ENCODE peak calls at places on chromosomes 7 and 10, in four cellular contexts. G, Y, J and C are unnamed samples.

GRCh38 chr7:107610353-107610752 is 30.3 kb downstream of the BCAP29 start:
- DNase-seq in Y (no peak), J (no peak), G (no peak), C (no peak)

GRCh38 chr10:34343764-34344163 is 471.3 kb downstream of the PARD3 start:
- DNase-seq in G (no peak), J (no peak), Y (no peak), C (no peak)

GRCh38 chr10:78520737-78521430 is 487.2 kb downstream of the RPS24 start:
- DNase-seq in G (no peak), Y (peak), J (no peak), C (peak)

GRCh38 chr7:28771901-28772622 is 186.1 kb downstream of the TRIL start:
- DNase-seq in G (no peak), J (no peak), Y (no peak), C (no peak)

GRCh38 chr7:14125998-14126397 is 136.5 kb upstream of the ETV1 start:
- DNase-seq in G (no peak), Y (no peak), J (no peak), C (no peak)

GRCh38 chr7:26155531-26156375 is 3.8 kb downstream of the NFE2L3 start:
- DNase-seq in J (no peak), Y (peak), G (no peak), C (no peak)

GRCh38 chr10:132145002-132145401 is 41.7 kb upstream of the DPYSL4 start:
- DNase-seq in G (no peak), J (no peak), Y (no peak), C (no peak)

GRCh38 chr10:110285501-110285900 is 19.2 kb downstream of the SMNDC1 start:
- DNase-seq in Y (no peak), G (no peak), J (no peak), C (no peak)

GRCh38 chr10:132550366-132551092 is 12.9 kb downstream of the INPP5A start:
- DNase-seq in J (no peak), Y (no peak), G (no peak), C (no peak)

GRCh38 chr10:60423920-60424319 is 34.2 kb upstream of the ANK3 start:
- DNase-seq in J (no peak), Y (no peak), G (no peak), C (no peak)

GRCh38 chr10:89869180-89869579 is 167.8 kb downstream of the KIF20B start:
- DNase-seq in J (no peak), Y (no peak), G (no peak), C (no peak)

GRCh38 chr7:95686109-95686508 is 86.2 kb upstream of the DYNC1I1 start:
- DNase-seq in Y (peak), G (no peak), J (no peak), C (peak)

GRCh38 chr10:71228875-71229720 is 16.7 kb downstream of the UNC5B start:
- DNase-seq in Y (no peak), G (no peak), J (no peak), C (no peak)